ENCODE peak calls at places on chromosomes 6 and 20, in four cellular contexts. One of them, this sample, is unnamed.

GRCh38 chr6:9412951-9413559 is 977.7 kb upstream of the SLC35B3 start:
- DNase-seq in GM12864: peak
- DNase-seq in colonic mucosa: peak
- DNase-seq in lower leg skin: no peak
- DNase-seq in this sample: peak

GRCh38 chr6:129695373-129696027 is 14.5 kb downstream of the ARHGAP18 start:
- DNase-seq in GM12864: no peak
- DNase-seq in colonic mucosa: peak
- DNase-seq in lower leg skin: no peak
- DNase-seq in this sample: peak

GRCh38 chr6:25713802-25714201 is 40.7 kb upstream of the SLC17A4 start:
- DNase-seq in GM12864: no peak
- DNase-seq in colonic mucosa: no peak
- DNase-seq in lower leg skin: no peak
- DNase-seq in this sample: no peak

GRCh38 chr6:141164042-141164748 is 968.5 kb upstream of the GJE1 start:
- DNase-seq in GM12864: no peak
- DNase-seq in colonic mucosa: no peak
- DNase-seq in lower leg skin: no peak
- DNase-seq in this sample: no peak

GRCh38 chr6:17491416-17492142 is 98.2 kb downstream of the CAP2 start:
- DNase-seq in GM12864: no peak
- DNase-seq in colonic mucosa: no peak
- DNase-seq in lower leg skin: no peak
- DNase-seq in this sample: no peak

GRCh38 chr6:160505970-160506369 is 157.8 kb downstream of the SLC22A3 start:
- DNase-seq in GM12864: no peak
- DNase-seq in colonic mucosa: no peak
- DNase-seq in lower leg skin: no peak
- DNase-seq in this sample: no peak

GRCh38 chr6:150813319-150813992 is 52.0 kb upstream of the MTHFD1L start:
- DNase-seq in GM12864: peak
- DNase-seq in colonic mucosa: peak
- DNase-seq in lower leg skin: no peak
- DNase-seq in this sample: peak

GRCh38 chr6:130303436-130303835 is 62.4 kb upstream of the TMEM200A start:
- DNase-seq in GM12864: no peak
- DNase-seq in colonic mucosa: no peak
- DNase-seq in lower leg skin: no peak
- DNase-seq in this sample: no peak

GRCh38 chr6:88490865-88491264 is 324.7 kb upstream of the CNR1 start:
- DNase-seq in GM12864: no peak
- DNase-seq in colonic mucosa: no peak
- DNase-seq in lower leg skin: no peak
- DNase-seq in this sample: no peak

GRCh38 chr6:35804996-35805736 is at the start of gene LHFPL5:
- DNase-seq in GM12864: no peak
- DNase-seq in colonic mucosa: peak
- DNase-seq in lower leg skin: no peak
- DNase-seq in this sample: peak

DNA sequence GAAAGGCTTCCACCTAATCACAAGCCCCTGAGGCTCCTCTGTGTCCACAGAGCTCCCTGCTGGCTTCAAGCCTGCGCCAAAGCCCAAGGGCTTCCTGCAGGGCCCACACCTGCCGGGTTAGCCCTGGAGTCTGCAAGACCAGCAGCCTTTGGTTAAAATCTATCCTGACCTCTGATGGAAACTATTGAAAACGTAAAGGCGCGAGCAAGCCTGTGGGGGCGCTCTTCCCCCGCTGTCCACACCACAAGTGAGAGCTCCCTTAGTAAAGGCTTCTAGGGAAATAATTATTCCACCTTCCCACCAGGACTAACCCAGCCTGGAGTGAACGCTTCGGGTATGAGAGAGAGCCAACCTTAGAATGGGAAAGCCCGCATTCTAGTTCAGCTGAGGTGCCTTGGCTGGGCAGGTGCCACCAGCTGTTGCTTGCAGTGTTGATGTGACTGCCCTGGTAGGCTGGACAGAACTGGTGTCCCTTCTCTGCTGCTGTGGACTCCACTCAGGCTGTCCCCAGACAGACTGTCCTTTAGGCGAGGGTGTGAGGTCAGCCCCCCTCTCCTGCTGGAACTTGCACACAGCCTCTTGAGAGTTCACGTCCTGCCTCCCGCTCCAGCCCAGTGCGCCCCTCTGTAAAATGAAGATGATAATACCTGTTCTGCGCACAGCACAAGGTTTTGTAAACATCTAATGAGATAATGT is 68.7 kb downstream of the SYTL3 start:
- DNase-seq in GM12864: no peak
- DNase-seq in colonic mucosa: no peak
- DNase-seq in lower leg skin: peak
- DNase-seq in this sample: peak
- TF ChIP-seq CTCF in GM12864: peak
- TF ChIP-seq CTCF in colonic mucosa: peak
- TF ChIP-seq CTCF in lower leg skin: no peak
- TF ChIP-seq CTCF in this sample: peak

DNA sequence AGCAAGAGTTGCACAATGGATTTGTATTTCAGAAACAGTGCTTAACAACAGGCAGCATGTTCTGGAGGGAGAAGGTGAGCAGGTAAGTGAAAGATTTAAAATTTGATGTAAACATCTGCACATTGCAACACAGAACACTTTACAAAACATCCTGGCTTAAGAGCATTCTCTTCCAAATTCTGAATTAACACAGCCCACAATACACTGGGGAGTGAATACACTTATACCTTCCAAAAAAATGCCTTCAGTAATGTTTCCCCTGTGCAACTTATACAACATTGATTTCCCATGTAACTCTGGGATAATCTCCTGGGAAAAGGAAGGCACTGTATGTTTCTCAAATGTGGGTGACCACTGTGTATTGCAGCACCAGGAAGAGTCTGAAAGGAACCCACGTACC is 127.6 kb downstream of the FYN start:
- DNase-seq in GM12864: no peak
- DNase-seq in colonic mucosa: no peak
- DNase-seq in lower leg skin: no peak
- DNase-seq in this sample: no peak
- H3K4me3 ChIP-seq in GM12864: no peak
- H3K4me3 ChIP-seq in colonic mucosa: no peak
- H3K4me3 ChIP-seq in lower leg skin: no peak
- H3K4me3 ChIP-seq in this sample: no peak

DNA sequence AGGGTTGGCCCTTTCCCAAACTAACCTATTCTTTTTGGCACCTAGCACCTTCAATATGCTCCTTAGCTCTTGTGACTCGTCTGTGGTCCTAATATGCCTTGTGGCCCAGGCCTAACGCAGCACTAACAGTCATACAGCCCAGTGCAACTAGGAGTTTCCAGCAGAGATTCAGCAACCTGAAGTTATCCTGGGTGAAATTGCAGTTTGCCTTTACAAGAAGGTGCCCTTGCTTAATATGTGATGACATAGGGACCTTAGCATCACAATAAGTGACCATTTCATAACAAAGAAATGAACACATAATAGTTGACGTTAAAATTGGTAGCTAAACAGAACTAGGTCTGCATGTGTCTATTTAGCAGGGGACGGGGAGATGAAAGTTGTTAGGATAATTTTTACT is 10.1 kb downstream of the FIG4 start:
- DNase-seq in GM12864: no peak
- DNase-seq in colonic mucosa: no peak
- DNase-seq in lower leg skin: no peak
- DNase-seq in this sample: no peak
- TF ChIP-seq CTCF in GM12864: no peak
- TF ChIP-seq CTCF in colonic mucosa: no peak
- TF ChIP-seq CTCF in lower leg skin: no peak
- TF ChIP-seq CTCF in this sample: no peak

GRCh38 chr20:32521780-32522524 is 63.2 kb downstream of the NOL4L start:
- DNase-seq in GM12864: no peak
- DNase-seq in colonic mucosa: peak
- DNase-seq in lower leg skin: no peak
- DNase-seq in this sample: peak
- H3K4me3 ChIP-seq in GM12864: no peak
- H3K4me3 ChIP-seq in colonic mucosa: no peak
- H3K4me3 ChIP-seq in lower leg skin: no peak
- H3K4me3 ChIP-seq in this sample: no peak

GRCh38 chr6:67003844-67004243 is 1296.8 kb upstream of the EYS start:
- DNase-seq in GM12864: no peak
- DNase-seq in colonic mucosa: no peak
- DNase-seq in lower leg skin: no peak
- DNase-seq in this sample: no peak

GRCh38 chr6:67009818-67010217 is 1302.8 kb upstream of the EYS start:
- DNase-seq in GM12864: no peak
- DNase-seq in colonic mucosa: no peak
- DNase-seq in lower leg skin: no peak
- DNase-seq in this sample: no peak
- TF ChIP-seq CTCF in GM12864: no peak
- TF ChIP-seq CTCF in colonic mucosa: no peak
- TF ChIP-seq CTCF in lower leg skin: no peak
- TF ChIP-seq CTCF in this sample: no peak

GRCh38 chr6:110459137-110459536 is 17.3 kb downstream of the SLC22A16 start:
- DNase-seq in GM12864: no peak
- DNase-seq in colonic mucosa: no peak
- DNase-seq in lower leg skin: no peak
- DNase-seq in this sample: no peak

GRCh38 chr6:110468696-110469095 is 7.7 kb downstream of the SLC22A16 start:
- DNase-seq in GM12864: no peak
- DNase-seq in colonic mucosa: no peak
- DNase-seq in lower leg skin: no peak
- DNase-seq in this sample: no peak

GRCh38 chr6:110462884-110463481 is 13.4 kb downstream of the SLC22A16 start:
- DNase-seq in GM12864: no peak
- DNase-seq in colonic mucosa: no peak
- DNase-seq in lower leg skin: no peak
- DNase-seq in this sample: no peak
- H3K4me3 ChIP-seq in GM12864: no peak
- H3K4me3 ChIP-seq in colonic mucosa: no peak
- H3K4me3 ChIP-seq in lower leg skin: no peak
- H3K4me3 ChIP-seq in this sample: no peak